ENCODE peak calls at places on chromosomes 11 and 22, in six cellular contexts. One of them, this sample, is unnamed.

GRCh38 chr22:38284042-38284402 is 11.2 kb upstream of the TMEM184B start:
- DNase-seq in heart left ventricle: no peak
- DNase-seq in erythroblast: no peak
- DNase-seq in ovary: no peak
- DNase-seq in H1: no peak
- DNase-seq in GM12891: no peak
- DNase-seq in this sample: no peak

GRCh38 chr22:50150161-50151129 is 20.1 kb upstream of the PANX2 start:
- DNase-seq in heart left ventricle: no peak
- DNase-seq in erythroblast: no peak
- DNase-seq in ovary: no peak
- DNase-seq in H1: no peak
- DNase-seq in GM12891: no peak
- DNase-seq in this sample: no peak

GRCh38 chr11:76781861-76782500 is 1.2 kb upstream of the TSKU start:
- DNase-seq in heart left ventricle: no peak
- DNase-seq in erythroblast: peak; percentile 40
- DNase-seq in ovary: no peak
- DNase-seq in H1: no peak
- DNase-seq in GM12891: no peak
- DNase-seq in this sample: no peak

GRCh38 chr11:19160839-19161238 is 40.9 kb downstream of the CSRP3 start:
- DNase-seq in heart left ventricle: no peak
- DNase-seq in erythroblast: no peak
- DNase-seq in ovary: no peak
- DNase-seq in H1: no peak
- DNase-seq in GM12891: no peak
- DNase-seq in this sample: no peak

GRCh38 chr11:69702769-69703510 is 882 bp downstream of the FGF19 start:
- DNase-seq in heart left ventricle: no peak
- DNase-seq in erythroblast: no peak
- DNase-seq in ovary: no peak
- DNase-seq in H1: no peak
- DNase-seq in GM12891: no peak
- DNase-seq in this sample: no peak

GRCh38 chr11:55481416-55481815 is 72.9 kb upstream of the OR4C15 start:
- DNase-seq in heart left ventricle: no peak
- DNase-seq in erythroblast: no peak
- DNase-seq in ovary: no peak
- DNase-seq in H1: no peak
- DNase-seq in GM12891: no peak
- DNase-seq in this sample: no peak

GRCh38 chr11:112961751-112962747 is 829 bp downstream of the NCAM1 start:
- DNase-seq in heart left ventricle: peak; percentile 68
- DNase-seq in erythroblast: no peak
- DNase-seq in ovary: peak; percentile 39
- DNase-seq in H1: no peak
- DNase-seq in GM12891: peak; percentile 10
- DNase-seq in this sample: peak; percentile 36

GRCh38 chr11:69727266-69727665 is 23.4 kb upstream of the FGF19 start:
- DNase-seq in heart left ventricle: no peak
- DNase-seq in erythroblast: no peak
- DNase-seq in ovary: no peak
- DNase-seq in H1: no peak
- DNase-seq in GM12891: no peak
- DNase-seq in this sample: no peak

GRCh38 chr11:3745161-3745560 is 52.2 kb downstream of the NUP98 start:
- DNase-seq in heart left ventricle: no peak
- DNase-seq in erythroblast: no peak
- DNase-seq in ovary: no peak
- DNase-seq in H1: no peak
- DNase-seq in GM12891: no peak
- DNase-seq in this sample: no peak

GRCh38 chr11:20310596-20311394 is 52.7 kb upstream of the HTATIP2 start:
- DNase-seq in heart left ventricle: no peak
- DNase-seq in erythroblast: no peak
- DNase-seq in ovary: no peak
- DNase-seq in H1: no peak
- DNase-seq in GM12891: no peak
- DNase-seq in this sample: no peak

GRCh38 chr11:112229746-112230433 is 3.7 kb downstream of the PTS start:
- DNase-seq in heart left ventricle: no peak
- DNase-seq in erythroblast: no peak
- DNase-seq in ovary: no peak
- DNase-seq in H1: no peak
- DNase-seq in GM12891: no peak
- DNase-seq in this sample: no peak

GRCh38 chr11:78708388-78708787 is 133.7 kb upstream of the NARS2 start:
- DNase-seq in heart left ventricle: no peak
- DNase-seq in erythroblast: no peak
- DNase-seq in ovary: no peak
- DNase-seq in H1: no peak
- DNase-seq in GM12891: no peak
- DNase-seq in this sample: no peak

GRCh38 chr11:66329165-66329673 is 7.0 kb downstream of the RIN1 start:
- DNase-seq in heart left ventricle: no peak
- DNase-seq in erythroblast: no peak
- DNase-seq in ovary: no peak
- DNase-seq in H1: no peak
- DNase-seq in GM12891: no peak
- DNase-seq in this sample: no peak

GRCh38 chr11:108467091-108467823 is at the start of gene C11orf65:
- DNase-seq in heart left ventricle: peak; percentile 96
- DNase-seq in erythroblast: peak; percentile 99
- DNase-seq in ovary: peak; percentile 98
- DNase-seq in H1: peak; percentile 87
- DNase-seq in GM12891: peak; percentile 54
- DNase-seq in this sample: peak; percentile 99

GRCh38 chr11:122981388-122982264 is at the start of gene BSX:
- DNase-seq in heart left ventricle: peak; percentile 72
- DNase-seq in erythroblast: peak; percentile 45
- DNase-seq in ovary: no peak
- DNase-seq in H1: peak; percentile 78
- DNase-seq in GM12891: peak; percentile 50
- DNase-seq in this sample: peak; percentile 67

GRCh38 chr11:111512296-111513239 is at the start of gene BTG4:
- DNase-seq in heart left ventricle: no peak
- DNase-seq in erythroblast: no peak
- DNase-seq in ovary: no peak
- DNase-seq in H1: no peak
- DNase-seq in GM12891: peak; percentile 35
- DNase-seq in this sample: no peak

GRCh38 chr22:20998411-20999336 is 3.2 kb downstream of the THAP7 start:
- DNase-seq in heart left ventricle: no peak
- DNase-seq in erythroblast: no peak
- DNase-seq in ovary: no peak
- DNase-seq in H1: no peak
- DNase-seq in GM12891: no peak
- DNase-seq in this sample: no peak

GRCh38 chr11:95305726-95306522 is 74.9 kb upstream of the SESN3 start:
- DNase-seq in heart left ventricle: no peak
- DNase-seq in erythroblast: no peak
- DNase-seq in ovary: no peak
- DNase-seq in H1: no peak
- DNase-seq in GM12891: no peak
- DNase-seq in this sample: no peak

GRCh38 chr22:50267591-50268390 is 2.4 kb downstream of the MAPK11 start:
- DNase-seq in heart left ventricle: peak; percentile 81
- DNase-seq in erythroblast: peak; percentile 50
- DNase-seq in ovary: peak; percentile 79
- DNase-seq in H1: no peak
- DNase-seq in GM12891: peak; percentile 83
- DNase-seq in this sample: peak; percentile 69

GRCh38 chr11:69055212-69055586 is 6.5 kb downstream of the TPCN2 start:
- DNase-seq in heart left ventricle: peak; percentile 56
- DNase-seq in erythroblast: no peak
- DNase-seq in ovary: no peak
- DNase-seq in H1: no peak
- DNase-seq in GM12891: no peak
- DNase-seq in this sample: no peak

GRCh38 chr11:105148241-105148640 is 8.7 kb upstream of the CARD18 start:
- DNase-seq in heart left ventricle: no peak
- DNase-seq in erythroblast: no peak
- DNase-seq in ovary: no peak
- DNase-seq in H1: no peak
- DNase-seq in GM12891: no peak
- DNase-seq in this sample: no peak

GRCh38 chr11:62923634-62924411 is 2.7 kb upstream of the CHRM1 start:
- DNase-seq in heart left ventricle: no peak
- DNase-seq in erythroblast: no peak
- DNase-seq in ovary: no peak
- DNase-seq in H1: no peak
- DNase-seq in GM12891: peak; percentile 44
- DNase-seq in this sample: no peak

GRCh38 chr11:21411114-21411513 is 741.7 kb downstream of the NELL1 start:
- DNase-seq in heart left ventricle: no peak
- DNase-seq in erythroblast: no peak
- DNase-seq in ovary: no peak
- DNase-seq in H1: no peak
- DNase-seq in GM12891: no peak
- DNase-seq in this sample: no peak

GRCh38 chr11:1139441-1140066 is 18.2 kb upstream of the MUC5AC start:
- DNase-seq in heart left ventricle: no peak
- DNase-seq in erythroblast: no peak
- DNase-seq in ovary: no peak
- DNase-seq in H1: no peak
- DNase-seq in GM12891: no peak
- DNase-seq in this sample: peak; percentile 44

GRCh38 chr11:57315491-57315890 is 9.3 kb downstream of the TNKS1BP1 start:
- DNase-seq in heart left ventricle: peak; percentile 51
- DNase-seq in erythroblast: no peak
- DNase-seq in ovary: no peak
- DNase-seq in H1: no peak
- DNase-seq in GM12891: no peak
- DNase-seq in this sample: peak; percentile 62

GRCh38 chr11:17558025-17558780 is 11.1 kb downstream of the OTOG start:
- DNase-seq in heart left ventricle: no peak
- DNase-seq in erythroblast: no peak
- DNase-seq in ovary: no peak
- DNase-seq in H1: no peak
- DNase-seq in GM12891: no peak
- DNase-seq in this sample: no peak

GRCh38 chr11:125069796-125070195 is 6.7 kb downstream of the SLC37A2 start:
- DNase-seq in heart left ventricle: no peak
- DNase-seq in erythroblast: no peak
- DNase-seq in ovary: no peak
- DNase-seq in H1: no peak
- DNase-seq in GM12891: no peak
- DNase-seq in this sample: no peak

GRCh38 chr11:9571766-9572120 is 1.7 kb upstream of the WEE1 start:
- DNase-seq in heart left ventricle: no peak
- DNase-seq in erythroblast: no peak
- DNase-seq in ovary: no peak
- DNase-seq in H1: no peak
- DNase-seq in GM12891: no peak
- DNase-seq in this sample: no peak
- TF ChIP-seq POLR2A in heart left ventricle: no peak
- TF ChIP-seq POLR2A in erythroblast: no peak
- TF ChIP-seq POLR2A in ovary: no peak
- TF ChIP-seq POLR2A in H1: no peak
- TF ChIP-seq POLR2A in GM12891: no peak
- TF ChIP-seq POLR2A in this sample: no peak

GRCh38 chr11:34483475-34483874 is 30.1 kb downstream of the ELF5 start:
- DNase-seq in heart left ventricle: no peak
- DNase-seq in erythroblast: no peak
- DNase-seq in ovary: no peak
- DNase-seq in H1: no peak
- DNase-seq in GM12891: no peak
- DNase-seq in this sample: no peak
- TF ChIP-seq POLR2A in heart left ventricle: no peak
- TF ChIP-seq POLR2A in erythroblast: no peak
- TF ChIP-seq POLR2A in ovary: no peak
- TF ChIP-seq POLR2A in H1: no peak
- TF ChIP-seq POLR2A in GM12891: no peak
- TF ChIP-seq POLR2A in this sample: no peak

DNA sequence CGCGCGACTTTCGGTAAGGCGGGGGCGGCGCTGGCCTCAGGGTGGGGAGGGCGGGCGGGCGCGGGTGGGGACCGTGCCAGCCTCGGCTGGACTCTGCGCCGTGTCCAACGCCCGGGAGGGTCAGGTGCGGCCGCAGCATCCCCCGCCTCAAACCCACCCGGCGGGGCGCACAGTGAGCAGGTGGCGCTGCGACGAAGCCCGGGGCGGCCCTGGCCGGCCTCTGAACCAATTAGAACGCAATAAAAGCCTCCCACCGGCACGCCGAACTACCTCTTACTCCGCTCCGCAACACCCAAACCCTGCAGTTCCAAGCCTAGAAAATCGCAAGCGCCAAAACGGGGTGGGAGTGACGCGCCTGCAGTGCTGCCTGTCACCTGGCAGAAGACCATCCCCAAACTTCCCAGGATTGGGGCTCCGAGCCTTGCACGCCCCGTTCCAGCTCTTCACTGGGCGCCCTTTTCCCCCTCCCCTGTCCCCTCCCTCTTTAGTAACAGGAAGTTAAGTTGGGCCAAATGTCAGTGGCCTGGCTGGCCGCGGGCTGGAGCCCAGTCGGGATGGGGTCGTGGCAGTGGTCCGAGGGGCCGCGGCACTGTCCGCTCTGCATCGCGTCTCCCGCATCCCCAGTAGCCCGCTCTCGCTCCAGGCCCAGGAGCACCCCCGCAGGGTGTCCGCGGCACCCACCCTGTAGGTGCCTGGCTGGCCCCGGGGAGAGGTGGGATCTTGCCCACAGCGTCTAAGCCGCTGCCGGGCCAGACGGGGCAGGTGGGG is 508 bp downstream of the MICAL2 start:
- DNase-seq in heart left ventricle: peak; percentile 74
- DNase-seq in erythroblast: peak; percentile 76
- DNase-seq in ovary: peak; percentile 47
- DNase-seq in H1: no peak
- DNase-seq in GM12891: peak; percentile 32
- DNase-seq in this sample: peak; percentile 40
- TF ChIP-seq POLR2A in heart left ventricle: no peak
- TF ChIP-seq POLR2A in erythroblast: no peak
- TF ChIP-seq POLR2A in ovary: no peak
- TF ChIP-seq POLR2A in H1: no peak
- TF ChIP-seq POLR2A in GM12891: no peak
- TF ChIP-seq POLR2A in this sample: no peak

GRCh38 chr11:65096926-65097325 is 912 bp downstream of the VPS51 start:
- DNase-seq in heart left ventricle: no peak
- DNase-seq in erythroblast: no peak
- DNase-seq in ovary: no peak
- DNase-seq in H1: no peak
- DNase-seq in GM12891: no peak
- DNase-seq in this sample: no peak

GRCh38 chr11:65100674-65101350 is 4.8 kb downstream of the VPS51 start:
- DNase-seq in heart left ventricle: no peak
- DNase-seq in erythroblast: no peak
- DNase-seq in ovary: no peak
- DNase-seq in H1: no peak
- DNase-seq in GM12891: no peak
- DNase-seq in this sample: no peak

GRCh38 chr11:65090628-65091027 is 5.4 kb upstream of the VPS51 start:
- DNase-seq in heart left ventricle: no peak
- DNase-seq in erythroblast: no peak
- DNase-seq in ovary: no peak
- DNase-seq in H1: no peak
- DNase-seq in GM12891: no peak
- DNase-seq in this sample: no peak

GRCh38 chr11:65095427-65095826 is 587 bp upstream of the VPS51 start:
- DNase-seq in heart left ventricle: no peak
- DNase-seq in erythroblast: no peak
- DNase-seq in ovary: no peak
- DNase-seq in H1: no peak
- DNase-seq in GM12891: no peak
- DNase-seq in this sample: no peak

GRCh38 chr11:65095974-65096806 is at the start of gene VPS51:
- DNase-seq in heart left ventricle: peak; percentile 88
- DNase-seq in erythroblast: peak; percentile 97
- DNase-seq in ovary: peak; percentile 88
- DNase-seq in H1: peak; percentile 70
- DNase-seq in GM12891: peak; percentile 92
- DNase-seq in this sample: peak; percentile 89
- TF ChIP-seq POLR2A in heart left ventricle: peak; percentile 47
- TF ChIP-seq POLR2A in erythroblast: peak; percentile 80
- TF ChIP-seq POLR2A in ovary: peak; percentile 78
- TF ChIP-seq POLR2A in H1: peak; percentile 86
- TF ChIP-seq POLR2A in GM12891: peak; percentile 98
- TF ChIP-seq POLR2A in this sample: peak; percentile 65